ENCODE peak calls at places on chromosome 5, in six cellular contexts. B is OCI-LY7, A is A549, O is fibroblast of lung, Y is GM23248, L is H9. E is an unnamed sample.

GRCh38 chr5:127061956-127062355 is 11.3 kb downstream of the C5orf63 start:
- DNase-seq in B (no peak), A (no peak), O (peak; percentile 39), Y (no peak), L (no peak), E (no peak)

GRCh38 chr5:40796487-40796889 is 1.7 kb downstream of the PRKAA1 start:
- DNase-seq in B (peak; percentile 5), A (no peak), O (peak; percentile 44), Y (peak; percentile 76), L (no peak), E (no peak)

GRCh38 chr5:132987531-132988408 is 24.3 kb upstream of the AFF4 start:
- DNase-seq in B (no peak), A (no peak), O (no peak), Y (no peak), L (peak; percentile 40), E (no peak)

GRCh38 chr5:55853271-55853670 is 2.1 kb downstream of the IL31RA start:
- DNase-seq in B (no peak), A (no peak), O (no peak), Y (peak; percentile 4), L (no peak), E (no peak)

GRCh38 chr5:77175235-77175634 is 35.2 kb upstream of the PDE8B start:
- DNase-seq in B (no peak), A (no peak), O (no peak), Y (no peak), L (no peak), E (no peak)

GRCh38 chr5:94024625-94025024 is 283.2 kb upstream of the POU5F2 start:
- DNase-seq in B (no peak), A (no peak), O (no peak), Y (no peak), L (no peak), E (no peak)

GRCh38 chr5:149586708-149587318 is 5.5 kb downstream of the ARHGEF37 start:
- DNase-seq in B (no peak), A (no peak), O (no peak), Y (no peak), L (no peak), E (no peak)

GRCh38 chr5:11588803-11589202 is 315.4 kb downstream of the CTNND2 start:
- DNase-seq in B (no peak), A (no peak), O (peak; percentile 32), Y (no peak), L (peak; percentile 69), E (no peak)

GRCh38 chr5:108113950-108114349 is 267.9 kb downstream of the FBXL17 start:
- DNase-seq in B (no peak), A (no peak), O (no peak), Y (no peak), L (no peak), E (no peak)

GRCh38 chr5:33892419-33893151 is 795 bp upstream of the ADAMTS12 start:
- DNase-seq in B (no peak), A (no peak), O (peak; percentile 99), Y (peak; percentile 93), L (peak; percentile 41), E (no peak)

GRCh38 chr5:178560911-178561310 is 29.3 kb downstream of the COL23A1 start:
- DNase-seq in B (no peak), A (no peak), O (no peak), Y (no peak), L (no peak), E (no peak)

GRCh38 chr5:149166128-149166527 is 24.8 kb downstream of the ABLIM3 start:
- DNase-seq in B (no peak), A (no peak), O (peak; percentile 85), Y (peak; percentile 88), L (no peak), E (no peak)

GRCh38 chr5:35198096-35198495 is 32.2 kb downstream of the PRLR start:
- DNase-seq in B (no peak), A (no peak), O (peak; percentile 60), Y (peak; percentile 76), L (no peak), E (no peak)

GRCh38 chr5:111639912-111640311 is 117.1 kb downstream of the NREP start:
- DNase-seq in B (no peak), A (no peak), O (no peak), Y (no peak), L (no peak), E (no peak)

GRCh38 chr5:54637654-54638053 is 120.1 kb downstream of the SNX18 start:
- DNase-seq in B (no peak), A (no peak), O (peak; percentile 40), Y (no peak), L (no peak), E (no peak)

DNA sequence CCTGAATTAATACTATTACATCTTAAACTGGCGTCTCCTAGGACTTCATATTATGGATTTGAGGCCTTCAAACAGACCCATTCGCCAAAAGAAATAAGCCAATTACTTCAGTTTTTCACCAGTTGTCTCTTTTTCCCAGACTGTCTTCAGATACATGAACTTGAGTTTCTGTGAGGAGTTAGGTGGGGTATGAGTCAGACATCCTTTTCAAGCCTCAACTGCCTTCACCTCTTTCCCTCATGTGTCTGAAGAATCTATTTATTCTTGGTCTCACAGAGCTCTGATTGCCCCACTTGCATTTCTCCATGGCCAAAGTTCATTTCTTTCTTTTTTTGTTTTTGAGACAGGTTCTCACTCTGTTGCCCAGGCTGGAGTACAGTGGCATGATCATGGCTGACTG is 12.5 kb downstream of the WNT8A start:
- DNase-seq in B (no peak), A (no peak), O (peak; percentile 22), Y (no peak), L (no peak), E (no peak)
- H3K4me2 ChIP-seq in B (no peak overlapping the region), A (no peak overlapping the region), O (no peak overlapping the region), Y (no peak overlapping the region), L (peak overlapping the region; percentile 30), E (no peak overlapping the region)

GRCh38 chr5:143140492-143141231 is 262.8 kb downstream of the NR3C1 start:
- DNase-seq in B (no peak), A (no peak), O (no peak), Y (no peak), L (no peak), E (no peak)

GRCh38 chr5:143145388-143145787 is 258.1 kb downstream of the NR3C1 start:
- DNase-seq in B (no peak), A (no peak), O (no peak), Y (peak; percentile 22), L (no peak), E (no peak)

GRCh38 chr5:143143973-143144372 is 259.5 kb downstream of the NR3C1 start:
- DNase-seq in B (no peak), A (no peak), O (peak; percentile 76), Y (peak; percentile 77), L (no peak), E (no peak)

GRCh38 chr5:143141652-143142051 is 261.8 kb downstream of the NR3C1 start:
- DNase-seq in B (no peak), A (no peak), O (peak; percentile 34), Y (no peak), L (no peak), E (no peak)

GRCh38 chr5:143142596-143143435 is 260.7 kb downstream of the NR3C1 start:
- DNase-seq in B (no peak), A (no peak), O (peak; percentile 63), Y (peak; percentile 34), L (no peak), E (no peak)
- H3K4me2 ChIP-seq in B (no peak overlapping the region), A (no peak overlapping the region), O (no peak overlapping the region), Y (no peak overlapping the region), L (no peak overlapping the region), E (no peak overlapping the region)

GRCh38 chr5:172778223-172778814 is 7.3 kb upstream of the DUSP1 start:
- DNase-seq in B (no peak), A (no peak), O (peak; percentile 91), Y (peak; percentile 96), L (no peak), E (peak; percentile 90)
- H3K4me2 ChIP-seq in B (no peak overlapping the region), A (peak overlapping the region; percentile 97), O (peak overlapping the region; percentile 69), Y (peak overlapping the region; percentile 94), L (no peak overlapping the region), E (peak overlapping the region; percentile 80)

GRCh38 chr5:66929281-66929680 is 267.3 kb downstream of the CD180 start:
- DNase-seq in B (no peak), A (no peak), O (no peak), Y (no peak), L (no peak), E (no peak)

GRCh38 chr5:66932446-66932845 is 264.2 kb downstream of the CD180 start:
- DNase-seq in B (no peak), A (no peak), O (no peak), Y (peak; percentile 8), L (no peak), E (no peak)

GRCh38 chr5:66931651-66932050 is 264.9 kb downstream of the CD180 start:
- DNase-seq in B (no peak), A (no peak), O (no peak), Y (no peak), L (no peak), E (no peak)

GRCh38 chr5:66929995-66930394 is 266.6 kb downstream of the CD180 start:
- DNase-seq in B (peak; percentile 30), A (no peak), O (no peak), Y (no peak), L (no peak), E (no peak)

GRCh38 chr5:66933066-66933465 is 263.5 kb downstream of the CD180 start:
- DNase-seq in B (no peak), A (no peak), O (peak; percentile 72), Y (peak; percentile 59), L (no peak), E (no peak)
- H3K4me2 ChIP-seq in B (no peak overlapping the region), A (no peak overlapping the region), O (no peak overlapping the region), Y (no peak overlapping the region), L (no peak overlapping the region), E (no peak overlapping the region)

GRCh38 chr5:154380263-154380662 is 65.5 kb upstream of the SAP30L start:
- DNase-seq in B (no peak), A (no peak), O (peak; percentile 78), Y (no peak), L (no peak), E (no peak)

GRCh38 chr5:154388842-154389241 is 57.0 kb upstream of the SAP30L start:
- DNase-seq in B (no peak), A (no peak), O (no peak), Y (no peak), L (no peak), E (no peak)

GRCh38 chr5:154385236-154385512 is 60.6 kb upstream of the SAP30L start:
- DNase-seq in B (peak; percentile 4), A (no peak), O (no peak), Y (no peak), L (no peak), E (no peak)

GRCh38 chr5:154386952-154387629 is 58.7 kb upstream of the SAP30L start:
- DNase-seq in B (no peak), A (no peak), O (no peak), Y (no peak), L (no peak), E (no peak)

GRCh38 chr5:154384480-154385235 is 61.1 kb upstream of the SAP30L start:
- DNase-seq in B (peak; percentile 61), A (no peak), O (no peak), Y (no peak), L (no peak), E (no peak)
- H3K4me2 ChIP-seq in B (peak overlapping the region; percentile 16), A (no peak overlapping the region), O (no peak overlapping the region), Y (no peak overlapping the region), L (no peak overlapping the region), E (no peak overlapping the region)

GRCh38 chr5:1784197-1785050 is 15.2 kb downstream of the MRPL36 start:
- DNase-seq in B (no peak), A (no peak), O (no peak), Y (no peak), L (no peak), E (no peak)
- H3K4me2 ChIP-seq in B (no peak overlapping the region), A (no peak overlapping the region), O (no peak overlapping the region), Y (no peak overlapping the region), L (no peak overlapping the region), E (no peak overlapping the region)

E was measured in HCT116.